ENCODE peak calls at places on chromosome 10, in four cellular contexts. I is astrocyte of the spinal cord; Z is right atrium auricular region; F is effector memory CD4-positive, alpha-beta T cell. E is an unnamed sample.

GRCh38 chr10:88582806-88583583 is at the start of gene RNLS:
- DNase-seq in F (peak), I (peak), Z (peak), E (peak)

GRCh38 chr10:117165557-117166419 is 27.7 kb upstream of the VAX1 start:
- DNase-seq in F (no peak), Z (no peak), I (no peak), E (no peak)

GRCh38 chr10:3668276-3668960 is 116.6 kb downstream of the KLF6 start:
- DNase-seq in F (peak), I (peak), Z (no peak), E (peak)

GRCh38 chr10:110978204-110978603 is 58.8 kb downstream of the SHOC2 start:
- DNase-seq in I (peak), Z (no peak), F (no peak), E (no peak)

GRCh38 chr10:7152341-7152740 is 258.5 kb downstream of the SFMBT2 start:
- DNase-seq in Z (no peak), F (no peak), I (no peak), E (no peak)

GRCh38 chr10:35390441-35390840 is 54.1 kb downstream of the CCNY start:
- DNase-seq in I (no peak), Z (no peak), F (no peak), E (no peak)

GRCh38 chr10:20418286-20418685 is 478.8 kb downstream of the NEBL start:
- DNase-seq in Z (no peak), F (no peak), I (no peak), E (no peak)

GRCh38 chr10:91574236-91574635 is 58.6 kb downstream of the PPP1R3C start:
- DNase-seq in Z (no peak), F (no peak), I (no peak), E (no peak)

GRCh38 chr10:17375936-17376584 is 78.3 kb downstream of the ST8SIA6 start:
- DNase-seq in Z (no peak), F (no peak), I (no peak), E (no peak)

GRCh38 chr10:784759-785538 is 95.5 kb upstream of the DIP2C start:
- DNase-seq in Z (peak), F (no peak), I (peak), E (no peak)
- H3K4me3 ChIP-seq in Z (peak), F (no peak), I (peak), E (no peak)

GRCh38 chr10:79441433-79441832 is 4.0 kb downstream of the ZCCHC24 start:
- DNase-seq in I (no peak), F (no peak), Z (no peak), E (no peak)
- H3K4me3 ChIP-seq in I (no peak), F (no peak), Z (no peak), E (no peak)

DNA sequence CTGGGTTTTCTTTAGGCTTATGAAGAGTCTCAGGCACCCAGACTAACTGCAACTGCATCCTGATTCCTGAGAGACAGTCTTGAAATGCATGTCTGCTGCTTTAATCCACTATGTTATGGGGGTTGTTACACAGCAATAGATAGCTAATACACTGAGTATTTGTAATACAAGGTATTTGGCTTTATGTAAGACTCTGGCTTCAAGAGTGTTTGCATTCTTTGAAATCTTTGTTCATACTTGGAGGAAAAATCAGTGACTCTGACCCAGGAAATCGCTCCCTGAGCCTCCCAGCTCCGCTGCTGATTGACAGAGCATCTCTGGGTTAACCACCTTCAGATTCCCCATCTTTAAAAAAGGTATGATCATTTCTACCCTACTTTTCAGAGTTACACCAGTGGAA is 133.9 kb downstream of the MTPAP start:
- DNase-seq in Z (no peak), F (no peak), I (peak), E (no peak)
- H3K4me3 ChIP-seq in Z (no peak), F (no peak), I (no peak), E (no peak)

GRCh38 chr10:77522268-77522809 is 115.3 kb downstream of the KCNMA1 start:
- DNase-seq in F (no peak), I (no peak), Z (no peak), E (no peak)

GRCh38 chr10:77518910-77519274 is 118.7 kb downstream of the KCNMA1 start:
- DNase-seq in Z (no peak), F (no peak), I (no peak), E (no peak)

GRCh38 chr10:77518258-77518909 is 119.2 kb downstream of the KCNMA1 start:
- DNase-seq in Z (no peak), F (no peak), I (no peak), E (no peak)

GRCh38 chr10:77520290-77520689 is 117.3 kb downstream of the KCNMA1 start:
- DNase-seq in I (no peak), F (no peak), Z (no peak), E (no peak)

DNA sequence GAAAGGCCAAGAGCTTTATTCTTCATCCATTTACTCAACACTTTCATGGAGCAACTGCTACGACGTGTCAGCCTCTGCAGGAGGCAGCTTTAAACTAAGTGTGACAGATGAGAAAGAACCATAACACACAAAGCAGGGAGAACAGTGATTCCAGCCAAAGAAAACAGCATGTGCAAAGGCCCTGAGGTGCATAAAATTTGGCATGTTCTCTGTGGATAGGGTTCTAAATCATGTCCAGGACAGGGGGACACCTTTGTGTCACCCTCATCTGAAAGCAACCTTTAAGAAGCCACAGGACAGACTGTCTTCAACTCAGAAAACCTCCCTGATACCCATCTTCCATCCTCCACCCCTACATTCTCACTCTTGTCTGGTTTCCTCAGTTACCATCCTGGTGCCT is 116.6 kb downstream of the KCNMA1 start:
- DNase-seq in F (no peak), Z (no peak), I (no peak), E (no peak)
- H3K4me3 ChIP-seq in F (no peak), Z (no peak), I (no peak), E (no peak)

E was measured in naive thymus-derived CD4-positive, alpha-beta T cell.